ENCODE peak calls at places on chromosome 17, in six cellular contexts. B is GM23248, Z is NCI-H2029, V is NCI-H460, H is GDM1, A is NCI-H1694. D is an unnamed sample.

GRCh38 chr17:66809408-66809807 is 25.5 kb upstream of the CACNG5 start:
- DNase-seq in B (no peak), Z (no peak), V (no peak), H (no peak), A (no peak), D (no peak)

GRCh38 chr17:38702166-38702899 is 2.7 kb upstream of the MLLT6 start:
- DNase-seq in B (peak), Z (peak), V (peak), H (peak), A (peak), D (peak)

GRCh38 chr17:83132251-83133081 is 53.1 kb downstream of the METRNL start:
- DNase-seq in B (no peak), Z (no peak), V (no peak), H (no peak), A (no peak), D (no peak)

GRCh38 chr17:82603981-82604448 is 44.2 kb downstream of the WDR45B start:
- DNase-seq in B (no peak), Z (no peak), V (no peak), H (no peak), A (no peak), D (no peak)

GRCh38 chr17:48603959-48604769 is 622 bp downstream of the HOXB6 start:
- DNase-seq in B (peak), Z (no peak), V (peak), H (no peak), A (no peak), D (no peak)

GRCh38 chr17:16886655-16887322 is 85.1 kb downstream of the TNFRSF13B start:
- DNase-seq in B (peak), Z (no peak), V (no peak), H (no peak), A (no peak), D (no peak)

GRCh38 chr17:55726440-55726839 is 3.8 kb upstream of the TMEM100 start:
- DNase-seq in B (peak), Z (peak), V (peak), H (no peak), A (peak), D (no peak)

GRCh38 chr17:16912021-16912962 is 59.6 kb downstream of the TNFRSF13B start:
- DNase-seq in B (no peak), Z (no peak), V (no peak), H (no peak), A (no peak), D (no peak)

GRCh38 chr17:21823643-21824042 is 131.3 kb downstream of the KCNJ18 start:
- DNase-seq in B (no peak), Z (no peak), V (no peak), H (no peak), A (no peak), D (no peak)

GRCh38 chr17:34207572-34207971 is 47.5 kb upstream of the CCL2 start:
- DNase-seq in B (peak), Z (no peak), V (no peak), H (no peak), A (no peak), D (no peak)

GRCh38 chr17:64315032-64315490 is 52.0 kb upstream of the TEX2 start:
- DNase-seq in B (peak), Z (peak), V (no peak), H (no peak), A (no peak), D (no peak)

GRCh38 chr17:31112001-31112661 is 17.4 kb downstream of the NF1 start:
- DNase-seq in B (peak), Z (no peak), V (no peak), H (no peak), A (no peak), D (no peak)

GRCh38 chr17:40361925-40362695 is 2.4 kb downstream of the GJD3 start:
- DNase-seq in B (no peak), Z (no peak), V (no peak), H (no peak), A (no peak), D (no peak)

GRCh38 chr17:81983011-81983638 is 5.7 kb downstream of the ASPSCR1 start:
- DNase-seq in B (no peak), Z (no peak), V (no peak), H (no peak), A (no peak), D (no peak)

GRCh38 chr17:49201481-49201927 is 8.9 kb downstream of the GNGT2 start:
- DNase-seq in B (peak), Z (no peak), V (no peak), H (no peak), A (no peak), D (no peak)

GRCh38 chr17:35866356-35866950 is 2.2 kb downstream of the HEATR9 start:
- DNase-seq in B (peak), Z (no peak), V (no peak), H (no peak), A (no peak), D (no peak)

GRCh38 chr17:17179371-17179827 is 26.7 kb downstream of the PLD6 start:
- DNase-seq in B (no peak), Z (no peak), V (no peak), H (no peak), A (no peak), D (no peak)

GRCh38 chr17:17181666-17182600 is 24.2 kb downstream of the PLD6 start:
- DNase-seq in B (no peak), Z (no peak), V (no peak), H (no peak), A (no peak), D (no peak)

GRCh38 chr17:80621335-80622169 is 76.9 kb downstream of the RPTOR start:
- DNase-seq in B (no peak), Z (no peak), V (no peak), H (no peak), A (no peak), D (no peak)

D was measured in NCI-H2171.